ENCODE peak calls at places on chromosome 3, in ten cellular contexts. One of them, this sample, is unnamed.

GRCh38 chr3:120506828-120507774 is 56.3 kb upstream of the FSTL1 start:
- DNase-seq in cardiac fibroblast: peak; percentile 73
- DNase-seq in right atrium auricular region: peak; percentile 68
- DNase-seq in kidney epithelial cell: no peak
- DNase-seq in IMR-90: peak; percentile 60
- DNase-seq in pancreas: peak; percentile 26
- DNase-seq in A549: peak; percentile 46
- DNase-seq in choroid plexus epithelial cell: peak; percentile 73
- DNase-seq in GM12865: peak; percentile 31
- DNase-seq in heart right ventricle: peak; percentile 48
- DNase-seq in this sample: peak; percentile 59

GRCh38 chr3:5078151-5078550 is 43.9 kb upstream of the ARL8B start:
- DNase-seq in cardiac fibroblast: no peak
- DNase-seq in right atrium auricular region: no peak
- DNase-seq in kidney epithelial cell: no peak
- DNase-seq in IMR-90: peak; percentile 66
- DNase-seq in pancreas: no peak
- DNase-seq in A549: peak; percentile 52
- DNase-seq in choroid plexus epithelial cell: peak; percentile 20
- DNase-seq in GM12865: no peak
- DNase-seq in heart right ventricle: no peak
- DNase-seq in this sample: peak; percentile 69

GRCh38 chr3:155991291-155991690 is 120.8 kb downstream of the GMPS start:
- DNase-seq in cardiac fibroblast: no peak
- DNase-seq in right atrium auricular region: no peak
- DNase-seq in kidney epithelial cell: no peak
- DNase-seq in IMR-90: no peak
- DNase-seq in pancreas: no peak
- DNase-seq in A549: no peak
- DNase-seq in choroid plexus epithelial cell: no peak
- DNase-seq in GM12865: no peak
- DNase-seq in heart right ventricle: no peak
- DNase-seq in this sample: no peak

GRCh38 chr3:42032693-42033349 is 58.3 kb upstream of the TRAK1 start:
- DNase-seq in cardiac fibroblast: peak; percentile 91
- DNase-seq in right atrium auricular region: peak; percentile 91
- DNase-seq in kidney epithelial cell: peak; percentile 85
- DNase-seq in IMR-90: peak; percentile 98
- DNase-seq in pancreas: peak; percentile 41
- DNase-seq in A549: peak; percentile 29
- DNase-seq in choroid plexus epithelial cell: peak; percentile 98
- DNase-seq in GM12865: no peak
- DNase-seq in heart right ventricle: no peak
- DNase-seq in this sample: peak; percentile 99

GRCh38 chr3:108125550-108126071 is 34.8 kb upstream of the CD47 start:
- DNase-seq in cardiac fibroblast: no peak
- DNase-seq in right atrium auricular region: no peak
- DNase-seq in kidney epithelial cell: no peak
- DNase-seq in IMR-90: no peak
- DNase-seq in pancreas: no peak
- DNase-seq in A549: no peak
- DNase-seq in choroid plexus epithelial cell: no peak
- DNase-seq in GM12865: peak; percentile 92
- DNase-seq in heart right ventricle: no peak
- DNase-seq in this sample: no peak

GRCh38 chr3:24137958-24138875 is 193.1 kb downstream of the NR1D2 start:
- DNase-seq in cardiac fibroblast: no peak
- DNase-seq in right atrium auricular region: no peak
- DNase-seq in kidney epithelial cell: no peak
- DNase-seq in IMR-90: no peak
- DNase-seq in pancreas: peak; percentile 76
- DNase-seq in A549: no peak
- DNase-seq in choroid plexus epithelial cell: no peak
- DNase-seq in GM12865: peak; percentile 10
- DNase-seq in heart right ventricle: no peak
- DNase-seq in this sample: no peak

GRCh38 chr3:148084931-148085330 is 612.8 kb upstream of the AGTR1 start:
- DNase-seq in cardiac fibroblast: no peak
- DNase-seq in right atrium auricular region: no peak
- DNase-seq in kidney epithelial cell: no peak
- DNase-seq in IMR-90: no peak
- DNase-seq in pancreas: no peak
- DNase-seq in A549: no peak
- DNase-seq in choroid plexus epithelial cell: peak; percentile 69
- DNase-seq in GM12865: peak; percentile 84
- DNase-seq in heart right ventricle: no peak
- DNase-seq in this sample: no peak

GRCh38 chr3:114152519-114153151 is 26.2 kb downstream of the DRD3 start:
- DNase-seq in cardiac fibroblast: peak; percentile 89
- DNase-seq in right atrium auricular region: peak; percentile 74
- DNase-seq in kidney epithelial cell: peak; percentile 67
- DNase-seq in IMR-90: peak; percentile 61
- DNase-seq in pancreas: peak; percentile 75
- DNase-seq in A549: peak; percentile 76
- DNase-seq in choroid plexus epithelial cell: peak; percentile 99
- DNase-seq in GM12865: peak; percentile 84
- DNase-seq in heart right ventricle: peak; percentile 82
- DNase-seq in this sample: peak; percentile 62

GRCh38 chr3:71419369-71419768 is 164.2 kb downstream of the FOXP1 start:
- DNase-seq in cardiac fibroblast: no peak
- DNase-seq in right atrium auricular region: no peak
- DNase-seq in kidney epithelial cell: no peak
- DNase-seq in IMR-90: no peak
- DNase-seq in pancreas: no peak
- DNase-seq in A549: no peak
- DNase-seq in choroid plexus epithelial cell: no peak
- DNase-seq in GM12865: no peak
- DNase-seq in heart right ventricle: no peak
- DNase-seq in this sample: no peak

GRCh38 chr3:9688961-9689360 is 14.7 kb upstream of the CPNE9 start:
- DNase-seq in cardiac fibroblast: no peak
- DNase-seq in right atrium auricular region: no peak
- DNase-seq in kidney epithelial cell: no peak
- DNase-seq in IMR-90: no peak
- DNase-seq in pancreas: no peak
- DNase-seq in A549: no peak
- DNase-seq in choroid plexus epithelial cell: no peak
- DNase-seq in GM12865: no peak
- DNase-seq in heart right ventricle: no peak
- DNase-seq in this sample: no peak

GRCh38 chr3:9686050-9686384 is 17.6 kb upstream of the CPNE9 start:
- DNase-seq in cardiac fibroblast: no peak
- DNase-seq in right atrium auricular region: no peak
- DNase-seq in kidney epithelial cell: no peak
- DNase-seq in IMR-90: no peak
- DNase-seq in pancreas: no peak
- DNase-seq in A549: no peak
- DNase-seq in choroid plexus epithelial cell: no peak
- DNase-seq in GM12865: peak; percentile 17
- DNase-seq in heart right ventricle: no peak
- DNase-seq in this sample: no peak

GRCh38 chr3:9685216-9686049 is 18.2 kb upstream of the CPNE9 start:
- DNase-seq in cardiac fibroblast: no peak
- DNase-seq in right atrium auricular region: no peak
- DNase-seq in kidney epithelial cell: no peak
- DNase-seq in IMR-90: no peak
- DNase-seq in pancreas: no peak
- DNase-seq in A549: no peak
- DNase-seq in choroid plexus epithelial cell: no peak
- DNase-seq in GM12865: no peak
- DNase-seq in heart right ventricle: no peak
- DNase-seq in this sample: no peak

GRCh38 chr3:9687514-9687913 is 16.1 kb upstream of the CPNE9 start:
- DNase-seq in cardiac fibroblast: no peak
- DNase-seq in right atrium auricular region: no peak
- DNase-seq in kidney epithelial cell: no peak
- DNase-seq in IMR-90: no peak
- DNase-seq in pancreas: no peak
- DNase-seq in A549: no peak
- DNase-seq in choroid plexus epithelial cell: no peak
- DNase-seq in GM12865: no peak
- DNase-seq in heart right ventricle: no peak
- DNase-seq in this sample: no peak

DNA sequence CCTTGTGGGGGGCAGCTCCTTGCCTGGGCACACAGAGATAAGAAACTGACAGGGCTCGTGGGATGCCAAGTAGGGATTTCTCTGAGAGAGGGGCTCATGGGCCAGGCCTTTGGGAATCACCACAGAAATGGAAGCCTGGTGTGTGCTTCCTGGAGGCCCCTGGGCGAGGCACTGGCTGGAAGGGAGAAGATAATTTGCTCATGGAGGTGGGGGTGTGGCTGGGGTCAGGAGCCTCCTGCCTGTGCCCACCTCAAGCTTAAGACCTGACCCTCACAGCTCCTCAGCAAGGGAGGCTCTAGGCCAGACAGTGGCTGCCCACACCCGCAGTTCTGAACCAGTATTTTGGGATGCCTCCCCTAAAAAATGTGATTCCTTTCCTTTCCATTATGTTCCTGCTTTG is 16.9 kb upstream of the CPNE9 start:
- DNase-seq in cardiac fibroblast: no peak
- DNase-seq in right atrium auricular region: no peak
- DNase-seq in kidney epithelial cell: no peak
- DNase-seq in IMR-90: no peak
- DNase-seq in pancreas: no peak
- DNase-seq in A549: no peak
- DNase-seq in choroid plexus epithelial cell: no peak
- DNase-seq in GM12865: no peak
- DNase-seq in heart right ventricle: no peak
- DNase-seq in this sample: no peak
- TF ChIP-seq CTCF in cardiac fibroblast: no peak
- TF ChIP-seq CTCF in right atrium auricular region: no peak
- TF ChIP-seq CTCF in kidney epithelial cell: no peak
- TF ChIP-seq CTCF in IMR-90: no peak
- TF ChIP-seq CTCF in pancreas: no peak
- TF ChIP-seq CTCF in A549: no peak
- TF ChIP-seq CTCF in choroid plexus epithelial cell: no peak
- TF ChIP-seq CTCF in GM12865: no peak
- TF ChIP-seq CTCF in heart right ventricle: no peak
- TF ChIP-seq CTCF in this sample: no peak

DNA sequence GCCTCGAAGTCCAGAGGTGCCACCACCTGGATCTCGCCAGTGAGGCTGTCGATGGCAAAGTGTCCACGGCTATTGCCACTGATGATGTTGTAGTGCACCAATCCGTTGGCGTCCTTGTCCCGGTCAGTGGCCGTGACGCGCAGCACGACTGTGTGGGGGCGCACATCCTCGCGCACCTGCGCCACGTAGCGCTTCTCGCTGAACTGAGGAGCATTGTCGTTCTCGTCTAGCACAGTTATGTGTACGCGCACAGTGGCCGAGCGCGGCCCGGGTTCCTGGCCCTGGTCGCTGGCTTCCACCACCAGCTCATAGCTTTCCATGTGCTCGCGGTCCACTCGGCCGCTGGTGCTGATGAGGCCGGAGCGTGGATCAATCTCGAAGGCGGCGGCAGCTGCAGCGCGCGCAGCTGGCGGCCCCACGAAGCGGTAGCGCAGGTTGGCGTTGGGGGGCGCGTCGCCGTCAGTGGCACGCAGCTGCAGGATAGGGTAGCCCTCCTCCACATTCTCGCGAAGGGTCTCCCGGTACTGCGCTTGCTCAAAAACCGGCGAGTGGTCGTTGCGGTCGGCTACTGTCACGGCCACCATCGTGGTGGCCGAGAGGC is 1.8 kb downstream of the CELSR3 start:
- DNase-seq in cardiac fibroblast: no peak
- DNase-seq in right atrium auricular region: no peak
- DNase-seq in kidney epithelial cell: no peak
- DNase-seq in IMR-90: no peak
- DNase-seq in pancreas: no peak
- DNase-seq in A549: no peak
- DNase-seq in choroid plexus epithelial cell: no peak
- DNase-seq in GM12865: no peak
- DNase-seq in heart right ventricle: no peak
- DNase-seq in this sample: no peak
- H3K4me3 ChIP-seq in cardiac fibroblast: no peak overlapping the region
- H3K4me3 ChIP-seq in right atrium auricular region: no peak overlapping the region
- H3K4me3 ChIP-seq in kidney epithelial cell: peak overlapping the region; percentile 53
- H3K4me3 ChIP-seq in IMR-90: peak overlapping the region; percentile 57
- H3K4me3 ChIP-seq in pancreas: no peak overlapping the region
- H3K4me3 ChIP-seq in A549: no peak overlapping the region
- H3K4me3 ChIP-seq in choroid plexus epithelial cell: no peak overlapping the region
- H3K4me3 ChIP-seq in GM12865: no peak overlapping the region
- H3K4me3 ChIP-seq in heart right ventricle: peak overlapping the region; percentile 11
- H3K4me3 ChIP-seq in this sample: peak overlapping the region; percentile 83

GRCh38 chr3:46469680-46470357 is 5.1 kb upstream of the LTF start:
- DNase-seq in cardiac fibroblast: no peak
- DNase-seq in right atrium auricular region: peak; percentile 38
- DNase-seq in kidney epithelial cell: no peak
- DNase-seq in IMR-90: no peak
- DNase-seq in pancreas: peak; percentile 59
- DNase-seq in A549: no peak
- DNase-seq in choroid plexus epithelial cell: no peak
- DNase-seq in GM12865: no peak
- DNase-seq in heart right ventricle: no peak
- DNase-seq in this sample: no peak
- TF ChIP-seq CTCF in cardiac fibroblast: no peak
- TF ChIP-seq CTCF in right atrium auricular region: no peak
- TF ChIP-seq CTCF in kidney epithelial cell: no peak
- TF ChIP-seq CTCF in IMR-90: no peak
- TF ChIP-seq CTCF in pancreas: no peak
- TF ChIP-seq CTCF in A549: no peak
- TF ChIP-seq CTCF in choroid plexus epithelial cell: no peak
- TF ChIP-seq CTCF in GM12865: no peak
- TF ChIP-seq CTCF in heart right ventricle: no peak
- TF ChIP-seq CTCF in this sample: no peak

DNA sequence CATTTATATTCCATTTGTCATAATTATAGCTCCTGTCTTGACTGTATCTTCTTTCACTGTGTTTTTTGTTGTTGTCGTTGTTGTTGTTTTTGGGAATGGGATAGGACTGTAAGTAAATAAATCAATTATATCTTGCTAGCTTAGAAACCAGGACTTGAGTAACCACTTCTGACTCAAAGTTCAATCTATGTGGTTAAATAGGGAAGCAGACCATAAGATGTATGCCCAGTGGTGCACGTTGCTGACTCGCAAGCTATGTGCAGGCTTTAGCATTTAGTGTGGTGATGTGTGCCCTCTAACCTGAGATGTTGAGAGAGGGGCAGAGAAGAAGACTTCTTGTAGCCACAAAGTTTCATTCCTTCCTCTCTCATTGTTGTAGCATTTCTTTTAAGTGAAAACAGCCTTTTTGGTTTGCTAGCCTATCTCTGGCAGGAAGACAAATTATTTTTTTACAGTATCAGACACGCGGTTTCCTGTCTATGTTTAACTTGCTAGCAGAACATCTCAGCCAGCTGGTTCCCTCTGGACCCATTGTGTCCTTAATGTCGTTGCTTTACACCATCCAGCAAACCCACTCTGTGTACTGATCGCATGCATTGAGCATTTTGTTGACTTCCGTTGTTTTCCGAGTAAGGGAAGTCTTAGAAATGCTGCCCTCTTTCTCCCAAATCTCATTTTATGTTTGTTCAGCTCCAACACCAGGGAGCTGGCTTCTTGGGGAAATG is 52.1 kb downstream of the TGFBR2 start:
- DNase-seq in cardiac fibroblast: peak; percentile 70
- DNase-seq in right atrium auricular region: no peak
- DNase-seq in kidney epithelial cell: no peak
- DNase-seq in IMR-90: peak; percentile 79
- DNase-seq in pancreas: no peak
- DNase-seq in A549: peak; percentile 36
- DNase-seq in choroid plexus epithelial cell: peak; percentile 86
- DNase-seq in GM12865: peak; percentile 68
- DNase-seq in heart right ventricle: peak; percentile 50
- DNase-seq in this sample: peak; percentile 70
- H3K4me3 ChIP-seq in cardiac fibroblast: no peak overlapping the region
- H3K4me3 ChIP-seq in right atrium auricular region: no peak overlapping the region
- H3K4me3 ChIP-seq in kidney epithelial cell: no peak overlapping the region
- H3K4me3 ChIP-seq in IMR-90: peak overlapping the region; percentile 11
- H3K4me3 ChIP-seq in pancreas: no peak overlapping the region
- H3K4me3 ChIP-seq in A549: peak overlapping the region; percentile 18
- H3K4me3 ChIP-seq in choroid plexus epithelial cell: no peak overlapping the region
- H3K4me3 ChIP-seq in GM12865: no peak overlapping the region
- H3K4me3 ChIP-seq in heart right ventricle: no peak overlapping the region
- H3K4me3 ChIP-seq in this sample: peak overlapping the region; percentile 21